ENCODE peak calls at places on chromosome 5, in eight cellular contexts. N is KBM-7, X is stromal cell of bone marrow, S is adipocyte, B is GM12865, I is HT1080, M is Panc1, O is anterior cingulate cortex. A is an unnamed sample.

GRCh38 chr5:151570512-151571269 is 20.4 kb downstream of the FAT2 start:
- DNase-seq in O (no peak), X (no peak), M (no peak), N (no peak), S (no peak), B (no peak), I (no peak), A (no peak)

GRCh38 chr5:80033513-80033912 is 1.6 kb upstream of the THBS4 start:
- DNase-seq in N (no peak), I (peak; percentile 17), B (peak; percentile 68), S (no peak), M (no peak), O (no peak), X (no peak), A (no peak)

GRCh38 chr5:132464155-132464939 is 26.2 kb downstream of the IRF1 start:
- DNase-seq in B (peak; percentile 72), N (no peak), X (no peak), I (no peak), M (no peak), S (peak; percentile 33), O (no peak), A (no peak)

GRCh38 chr5:127960126-127960744 is 123.3 kb upstream of the SLC12A2 start:
- DNase-seq in O (no peak), I (no peak), S (no peak), M (no peak), N (no peak), X (no peak), B (no peak), A (no peak)

GRCh38 chr5:2711446-2712425 is 39.7 kb downstream of the IRX2 start:
- DNase-seq in B (no peak), M (no peak), I (no peak), X (no peak), S (no peak), O (no peak), N (no peak), A (no peak)

GRCh38 chr5:1184163-1184470 is 17.3 kb upstream of the SLC6A19 start:
- DNase-seq in M (no peak), X (no peak), I (no peak), S (no peak), N (no peak), O (no peak), B (no peak), A (no peak)

GRCh38 chr5:40774626-40775025 is 18.9 kb upstream of the TTC33 start:
- DNase-seq in I (no peak), S (no peak), B (no peak), N (no peak), X (no peak), M (no peak), O (no peak), A (no peak)

GRCh38 chr5:27590503-27590902 is 552.1 kb upstream of the CDH9 start:
- DNase-seq in N (no peak), I (no peak), B (no peak), O (no peak), M (no peak), S (no peak), X (no peak), A (no peak)